ENCODE peak calls at places on chromosomes 11 and 22, in four cellular contexts. T, X, S and L are unnamed samples.

GRCh38 chr11:810040-810567 is 337 bp downstream of the RPLP2 start:
- DNase-seq in X (no peak), S (no peak), T (no peak), L (no peak)

GRCh38 chr11:22666700-22667439 is 459 bp downstream of the GAS2 start:
- DNase-seq in T (no peak), X (no peak), S (peak), L (no peak)

GRCh38 chr11:48001438-48002021 is 21.2 kb downstream of the PTPRJ start:
- DNase-seq in X (no peak), S (no peak), T (no peak), L (no peak)

GRCh38 chr11:5922749-5923426 is 19.2 kb upstream of the OR56A3 start:
- DNase-seq in S (no peak), T (peak), X (no peak), L (no peak)

GRCh38 chr22:49170053-49170452 is 657.6 kb downstream of the BRD1 start:
- DNase-seq in X (no peak), S (no peak), T (no peak), L (no peak)

GRCh38 chr11:80104196-80104595 is 663.4 kb upstream of the TENM4 start:
- DNase-seq in S (no peak), T (no peak), X (no peak), L (no peak)

GRCh38 chr11:94650756-94651155 is 83.6 kb downstream of the PIWIL4 start:
- DNase-seq in S (no peak), T (no peak), X (no peak), L (no peak)

GRCh38 chr11:32231909-32232493 is 141.1 kb downstream of the RCN1 start:
- DNase-seq in T (no peak), S (peak), X (no peak), L (peak)

GRCh38 chr11:37142591-37142990 is 544.6 kb upstream of the RAG2 start:
- DNase-seq in S (no peak), X (no peak), T (no peak), L (no peak)

GRCh38 chr11:113137735-113138529 is 176.5 kb upstream of the TTC12 start:
- DNase-seq in S (no peak), X (peak), T (no peak), L (no peak)

GRCh38 chr11:83520849-83521248 is 234.7 kb upstream of the CCDC90B start:
- DNase-seq in X (no peak), T (no peak), S (peak), L (no peak)

GRCh38 chr22:32564170-32565001 is 89.8 kb downstream of the FBXO7 start:
- DNase-seq in X (no peak), S (no peak), T (no peak), L (no peak)

GRCh38 chr11:121544956-121545355 is 92.2 kb upstream of the SORL1-AS1 start:
- DNase-seq in T (no peak), S (no peak), X (no peak), L (no peak)

GRCh38 chr11:63510360-63511130 is 4.7 kb downstream of the LGALS12 start:
- DNase-seq in S (no peak), X (no peak), T (no peak), L (no peak)

GRCh38 chr11:74952752-74953151 is 3.7 kb downstream of the SPCS2 start:
- DNase-seq in S (no peak), X (no peak), T (no peak), L (no peak)

GRCh38 chr11:62081378-62082291 is 42.2 kb upstream of the INCENP start:
- DNase-seq in S (peak), X (peak), T (peak), L (peak)

GRCh38 chr11:122665882-122666281 is 10.4 kb downstream of the UBASH3B start:
- DNase-seq in S (no peak), X (no peak), T (no peak), L (no peak)

GRCh38 chr11:75386912-75387311 is 12.4 kb upstream of the RPS3 start:
- DNase-seq in S (no peak), T (no peak), X (no peak), L (no peak)

GRCh38 chr11:107683807-107684206 is 28.0 kb downstream of the SLN start:
- DNase-seq in T (no peak), X (peak), S (no peak), L (peak)

GRCh38 chr11:11787305-11788066 is 54.3 kb upstream of the USP47 start:
- DNase-seq in T (peak), X (peak), S (peak), L (peak)

GRCh38 chr11:134576721-134577171 is 164.7 kb upstream of the B3GAT1 start:
- DNase-seq in S (no peak), T (no peak), X (no peak), L (no peak)

GRCh38 chr11:119686483-119686882 is 42.5 kb downstream of the NECTIN1 start:
- DNase-seq in S (no peak), X (no peak), T (no peak), L (no peak)

GRCh38 chr22:29093030-29093429 is 20.2 kb downstream of the KREMEN1 start:
- DNase-seq in T (no peak), S (no peak), X (no peak), L (no peak)

GRCh38 chr11:77401486-77402217 is 72.2 kb downstream of the PAK1 start:
- DNase-seq in S (no peak), T (no peak), X (no peak), L (no peak)

GRCh38 chr11:102850973-102851745 is 7.8 kb upstream of the MMP3 start:
- DNase-seq in X (no peak), T (no peak), S (no peak), L (no peak)

GRCh38 chr22:28231423-28231822 is 312.4 kb upstream of the PITPNB start:
- DNase-seq in X (no peak), S (peak), T (no peak), L (peak)

GRCh38 chr22:39520874-39521857 is 804 bp downstream of the ATF4 start:
- DNase-seq in X (peak), T (no peak), S (no peak), L (peak)

GRCh38 chr22:29765905-29766631 is 739 bp downstream of the ZMAT5 start:
- DNase-seq in S (peak), T (no peak), X (peak), L (no peak)

GRCh38 chr22:20532256-20532993 is 25.0 kb downstream of the MED15 start:
- DNase-seq in S (no peak), T (no peak), X (no peak), L (no peak)

GRCh38 chr11:119795231-119795630 is 66.2 kb upstream of the NECTIN1 start:
- DNase-seq in X (no peak), S (no peak), T (no peak), L (no peak)

GRCh38 chr11:23079382-23079813 is 219.1 kb upstream of the CCDC179 start:
- DNase-seq in X (no peak), S (no peak), T (no peak), L (no peak)

GRCh38 chr11:22670803-22671202 is 4.4 kb downstream of the GAS2 start:
- DNase-seq in X (no peak), T (no peak), S (peak), L (no peak)

GRCh38 chr11:109926941-109927340 is 166.3 kb upstream of the ZC3H12C start:
- DNase-seq in X (no peak), S (no peak), T (no peak), L (no peak)

GRCh38 chr11:128039140-128040021 is 548.0 kb downstream of the ETS1 start:
- DNase-seq in X (no peak), S (no peak), T (no peak), L (no peak)

GRCh38 chr11:117532568-117532967 is 204.9 kb downstream of the CEP164 start:
- DNase-seq in T (no peak), S (no peak), X (no peak), L (no peak)

GRCh38 chr11:117524784-117525183 is 197.1 kb downstream of the CEP164 start:
- DNase-seq in T (no peak), S (no peak), X (no peak), L (no peak)

GRCh38 chr11:117529767-117530166 is 202.1 kb downstream of the CEP164 start:
- DNase-seq in T (no peak), X (no peak), S (no peak), L (no peak)

GRCh38 chr11:117525866-117526265 is 198.2 kb downstream of the CEP164 start:
- DNase-seq in S (no peak), T (no peak), X (no peak), L (no peak)

GRCh38 chr11:117528061-117528780 is 200.6 kb downstream of the CEP164 start:
- DNase-seq in S (no peak), T (no peak), X (no peak), L (no peak)
- TF ChIP-seq SP1 in S (no peak), T (no peak), X (no peak), L (no peak)

DNA sequence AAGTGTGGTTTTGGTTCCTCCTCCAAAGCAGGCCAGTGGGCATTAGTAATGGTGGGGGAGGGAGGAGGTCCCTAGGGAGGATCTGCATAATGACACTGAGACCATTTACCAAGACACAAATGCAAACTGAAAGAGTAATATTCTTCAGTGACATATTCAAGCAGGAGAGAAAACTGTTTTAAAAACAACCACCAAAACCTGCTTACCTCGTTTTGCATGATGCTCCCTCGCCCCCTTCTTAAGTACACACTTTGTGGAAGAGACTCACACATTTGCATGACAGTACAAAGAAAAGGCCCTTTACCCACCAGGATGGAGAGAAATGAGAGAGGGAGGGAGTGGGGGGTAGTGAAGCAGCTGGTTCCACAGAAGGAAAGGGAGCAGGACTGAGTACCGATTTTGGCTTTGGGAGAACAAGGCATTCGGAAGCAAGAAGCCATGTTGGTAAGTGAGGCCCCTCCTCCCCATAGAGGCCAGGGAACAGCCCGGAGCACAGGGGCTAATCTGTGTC is 13.0 kb upstream of the OPCML start:
- DNase-seq in T (peak), S (no peak), X (no peak), L (no peak)
- TF ChIP-seq BHLHE40 in T (no peak), S (no peak), X (no peak), L (no peak)

GRCh38 chr11:29634744-29635143 is 382.1 kb downstream of the KCNA4 start:
- DNase-seq in T (no peak), X (no peak), S (no peak), L (no peak)

GRCh38 chr11:29628584-29628983 is 388.2 kb downstream of the KCNA4 start:
- DNase-seq in S (no peak), X (no peak), T (no peak), L (no peak)

GRCh38 chr11:29629281-29629680 is 387.5 kb downstream of the KCNA4 start:
- DNase-seq in T (no peak), X (no peak), S (no peak), L (no peak)

DNA sequence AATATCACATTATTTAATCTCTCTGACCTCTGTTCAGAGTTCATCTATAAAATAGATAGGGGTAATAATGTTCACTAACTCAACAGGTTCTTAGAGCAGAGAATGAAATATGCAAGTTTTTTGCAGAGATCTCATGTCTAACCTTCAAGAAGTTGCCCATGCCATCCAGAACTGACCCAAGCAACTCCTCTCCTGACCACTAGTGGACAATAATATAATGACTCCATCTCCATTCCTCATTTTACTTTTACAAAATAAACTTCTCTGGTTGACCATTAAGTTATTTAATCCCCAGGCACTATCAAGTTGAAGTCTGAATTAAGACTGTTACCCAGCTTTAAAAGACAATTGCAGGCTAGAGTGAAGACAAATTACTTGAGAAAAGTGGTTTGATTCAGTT is 382.6 kb downstream of the KCNA4 start:
- DNase-seq in X (no peak), S (no peak), T (no peak), L (no peak)
- TF ChIP-seq SP1 in X (no peak), S (no peak), T (no peak), L (no peak)

DNA sequence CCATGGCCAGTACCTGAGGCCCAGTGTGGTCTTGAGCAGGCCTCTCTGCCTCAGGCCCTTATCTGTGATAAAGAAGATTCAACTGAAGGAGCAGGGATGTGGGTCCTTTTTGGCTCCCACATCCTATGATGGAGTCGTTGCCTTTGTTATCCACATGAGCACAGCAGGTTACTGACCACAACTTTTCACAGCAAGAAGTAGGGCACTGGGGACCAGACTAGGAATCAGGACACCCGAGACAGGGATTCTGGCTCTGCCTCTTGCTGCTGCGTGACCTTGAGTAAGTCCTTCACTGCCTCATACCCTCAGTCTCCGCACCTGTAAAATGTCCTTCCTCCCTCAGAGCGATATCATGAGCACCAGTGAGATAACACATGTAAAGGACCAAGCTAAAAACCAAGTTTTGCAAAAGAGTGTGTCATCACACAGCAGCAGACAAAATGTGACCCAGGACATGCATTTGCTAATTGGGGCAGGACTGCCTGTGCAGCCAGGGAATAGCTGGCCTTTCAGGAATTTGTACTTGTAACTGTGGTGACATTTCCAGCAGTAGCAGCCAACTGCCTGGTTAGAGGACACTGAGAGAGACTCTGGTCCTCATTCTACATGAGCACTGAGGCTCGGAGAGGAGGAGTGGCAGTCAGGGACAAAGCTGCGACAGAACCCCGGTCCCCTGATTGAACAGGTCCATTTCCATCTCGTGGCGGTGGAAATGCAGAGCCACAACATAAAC is 13.2 kb upstream of the SMIM35 start:
- DNase-seq in X (no peak), S (no peak), T (no peak), L (no peak)
- TF ChIP-seq BHLHE40 in X (no peak), S (no peak), T (no peak), L (no peak)